ENCODE peak calls at places on chromosomes 3 and 15, in ten cellular contexts. Y is stimulated activated CD8-positive, alpha-beta memory T cell treated with anti-CD3 and anti-CD28 coated beads, Interleukin-7, amount 100 ng/mL, for 24 hours; X is hypothalamus; P is Karpas-422; S is retina; D is CD8-positive, alpha-beta T cell; E is activated CD8-positive, alpha-beta memory T cell treated with anti-CD3 and anti-CD28 coated beads, Interleukin-2, amount 50 U/mL, for 48 hours; N is NCI-H2029; L is T-helper 1 cell; G is NAMALWA. A is an unnamed sample.

GRCh38 chr3:120567370-120568197 is 28.6 kb upstream of the NDUFB4 start:
- DNase-seq in G (peak; percentile 72), D (no peak), X (no peak), N (no peak), E (no peak), L (no peak), P (peak; percentile 57), S (peak; percentile 52), Y (no peak), A (peak; percentile 6)

GRCh38 chr15:67105065-67105951 is 39.9 kb downstream of the SMAD3 start:
- DNase-seq in N (no peak), E (no peak), P (no peak), Y (no peak), S (no peak), X (no peak), D (no peak), G (no peak), L (no peak), A (no peak)

GRCh38 chr3:195904364-195904763 is 4.0 kb downstream of the TNK2 start:
- DNase-seq in G (peak; percentile 48), Y (no peak), P (no peak), S (no peak), N (no peak), D (no peak), X (no peak), L (no peak), E (no peak), A (no peak)

GRCh38 chr3:71495708-71496472 is 87.6 kb downstream of the FOXP1 start:
- DNase-seq in P (no peak), E (no peak), Y (no peak), S (no peak), X (no peak), N (no peak), D (no peak), G (no peak), L (peak; percentile 30), A (no peak)

GRCh38 chr3:194084284-194084683 is 51.7 kb upstream of the HES1 start:
- DNase-seq in G (no peak), S (no peak), N (no peak), P (no peak), X (no peak), D (no peak), Y (no peak), E (no peak), L (peak; percentile 59), A (no peak)

GRCh38 chr15:39710681-39711080 is 72.0 kb downstream of the FSIP1 start:
- DNase-seq in Y (no peak), L (no peak), S (no peak), E (no peak), N (no peak), P (no peak), X (no peak), G (no peak), D (no peak), A (no peak)

GRCh38 chr15:78347586-78348543 is 7.7 kb downstream of the CRABP1 start:
- DNase-seq in X (no peak), E (no peak), N (peak; percentile 23), D (no peak), S (no peak), L (no peak), P (no peak), G (no peak), Y (no peak), A (no peak)

GRCh38 chr3:40053663-40054062 is 244.3 kb downstream of the MYRIP start:
- DNase-seq in L (no peak), X (no peak), E (no peak), S (no peak), P (no peak), D (no peak), N (no peak), Y (no peak), G (no peak), A (no peak)

GRCh38 chr15:39999538-39999937 is 39.4 kb downstream of the SRP14 start:
- DNase-seq in E (no peak), P (no peak), S (no peak), X (no peak), G (no peak), D (no peak), L (no peak), Y (no peak), N (no peak), A (no peak)

A was measured in NCI-H1930.